ENCODE peak calls at places on chromosomes 3 and 15, in eight cellular contexts. I is H7, P is ELR, X is kidney glomerular epithelial cell, W is posterior cingulate gyrus, G is cardiac fibroblast, J is midbrain, T is fibroblast of lung. M is an unnamed sample.

GRCh38 chr3:177306252-177306651 is 109.0 kb upstream of the TBL1XR1 start:
- DNase-seq in T (peak; percentile 51), J (no peak), I (no peak), P (peak; percentile 23), G (peak; percentile 94), W (no peak), X (no peak), M (no peak)

GRCh38 chr3:171873561-171873960 is 30.4 kb downstream of the TMEM212 start:
- DNase-seq in G (peak; percentile 90), J (no peak), P (peak; percentile 89), I (no peak), T (peak; percentile 78), W (no peak), X (peak; percentile 25), M (no peak)

GRCh38 chr3:48765376-48765775 is 48.4 kb upstream of the IP6K2 start:
- DNase-seq in I (peak; percentile 23), J (no peak), G (peak; percentile 13), T (peak; percentile 4), P (peak; percentile 33), W (no peak), X (no peak), M (no peak)

GRCh38 chr3:190706582-190706981 is 155.9 kb downstream of the GMNC start:
- DNase-seq in I (no peak), W (no peak), X (no peak), J (no peak), P (no peak), G (no peak), T (no peak), M (no peak)

GRCh38 chr3:53231532-53232511 is 24.0 kb downstream of the TKT start:
- DNase-seq in W (no peak), J (no peak), X (no peak), T (no peak), I (peak; percentile 74), P (no peak), G (no peak), M (peak; percentile 35)

GRCh38 chr3:43497905-43498365 is 123.9 kb downstream of the ANO10 start:
- DNase-seq in P (peak; percentile 62), J (no peak), I (no peak), W (no peak), G (peak; percentile 51), X (no peak), T (peak; percentile 38), M (no peak)

GRCh38 chr3:15330031-15330596 is 2.3 kb downstream of the SH3BP5 start:
- DNase-seq in G (no peak), W (no peak), I (no peak), T (peak; percentile 83), X (peak; percentile 38), J (peak; percentile 11), P (no peak), M (no peak)

GRCh38 chr3:46632792-46633191 is 20.5 kb downstream of the FAM240A start:
- DNase-seq in P (no peak), W (no peak), I (no peak), T (no peak), J (no peak), X (no peak), G (peak; percentile 4), M (no peak)

GRCh38 chr15:67176195-67176971 is 78.1 kb downstream of the AAGAB start:
- DNase-seq in I (peak; percentile 75), X (no peak), W (no peak), J (peak; percentile 11), P (no peak), G (no peak), T (no peak), M (no peak)